ENCODE peak calls at places on chromosomes 4 and X, in seven cellular contexts. One of them, this sample, is unnamed. For H3K4me1, the result is how much of the 10 kb centered on the place peaks cover.

GRCh38 chr4:14719053-14719452 is 283.2 kb upstream of the CPEB2 start:
- DNase-seq in cardiac muscle cell: no peak
- DNase-seq in SK-N-SH: no peak
- DNase-seq in spleen: no peak
- DNase-seq in ovary: no peak
- DNase-seq in upper lobe of right lung: no peak
- DNase-seq in mucosa of descending colon: no peak
- DNase-seq in this sample: no peak

GRCh38 chr4:31461425-31461824 is 741.3 kb downstream of the PCDH7 start:
- DNase-seq in SK-N-SH: no peak
- DNase-seq in spleen: no peak
- DNase-seq in ovary: no peak
- DNase-seq in upper lobe of right lung: no peak
- DNase-seq in cardiac muscle cell: no peak
- DNase-seq in mucosa of descending colon: no peak
- DNase-seq in this sample: no peak

GRCh38 chrX:15607067-15607466 is 6.3 kb upstream of the ACE2 start:
- DNase-seq in mucosa of descending colon: no peak
- DNase-seq in spleen: no peak
- DNase-seq in ovary: no peak
- DNase-seq in upper lobe of right lung: no peak
- DNase-seq in SK-N-SH: no peak
- DNase-seq in cardiac muscle cell: no peak
- DNase-seq in this sample: no peak

GRCh38 chr4:156420557-156420956 is 466.9 kb upstream of the CTSO start:
- DNase-seq in upper lobe of right lung: no peak
- DNase-seq in spleen: no peak
- DNase-seq in ovary: no peak
- DNase-seq in cardiac muscle cell: no peak
- DNase-seq in SK-N-SH: no peak
- DNase-seq in mucosa of descending colon: no peak
- DNase-seq in this sample: no peak

GRCh38 chr4:15659768-15660394 is 4.7 kb upstream of the FBXL5 start:
- DNase-seq in upper lobe of right lung: no peak
- DNase-seq in cardiac muscle cell: no peak
- DNase-seq in ovary: no peak
- DNase-seq in spleen: no peak
- DNase-seq in mucosa of descending colon: no peak
- DNase-seq in SK-N-SH: no peak
- DNase-seq in this sample: no peak

GRCh38 chrX:12065251-12065650 is 73.0 kb upstream of the FRMPD4 start:
- DNase-seq in SK-N-SH: no peak
- DNase-seq in cardiac muscle cell: peak
- DNase-seq in ovary: no peak
- DNase-seq in mucosa of descending colon: no peak
- DNase-seq in upper lobe of right lung: no peak
- DNase-seq in spleen: no peak
- DNase-seq in this sample: no peak

GRCh38 chrX:131828482-131828881 is 194.6 kb upstream of the STK26 start:
- DNase-seq in mucosa of descending colon: no peak
- DNase-seq in spleen: no peak
- DNase-seq in upper lobe of right lung: no peak
- DNase-seq in SK-N-SH: no peak
- DNase-seq in ovary: no peak
- DNase-seq in cardiac muscle cell: peak
- DNase-seq in this sample: no peak

GRCh38 chrX:55057691-55058249 is 17.1 kb upstream of the PAGE2B start:
- DNase-seq in SK-N-SH: peak
- DNase-seq in upper lobe of right lung: no peak
- DNase-seq in spleen: no peak
- DNase-seq in ovary: no peak
- DNase-seq in mucosa of descending colon: no peak
- DNase-seq in cardiac muscle cell: peak
- DNase-seq in this sample: no peak

GRCh38 chr4:40587351-40587750 is 42.3 kb downstream of the RBM47 start:
- DNase-seq in mucosa of descending colon: no peak
- DNase-seq in SK-N-SH: no peak
- DNase-seq in upper lobe of right lung: no peak
- DNase-seq in spleen: no peak
- DNase-seq in cardiac muscle cell: no peak
- DNase-seq in ovary: no peak
- DNase-seq in this sample: no peak

GRCh38 chrX:69365755-69366154 is 138.4 kb upstream of the NALF2 start:
- DNase-seq in upper lobe of right lung: no peak
- DNase-seq in cardiac muscle cell: no peak
- DNase-seq in spleen: no peak
- DNase-seq in SK-N-SH: no peak
- DNase-seq in ovary: no peak
- DNase-seq in mucosa of descending colon: no peak
- DNase-seq in this sample: no peak

GRCh38 chr4:139890810-139891209 is 225.2 kb downstream of the MGST2 start:
- DNase-seq in spleen: no peak
- DNase-seq in mucosa of descending colon: no peak
- DNase-seq in upper lobe of right lung: no peak
- DNase-seq in ovary: no peak
- DNase-seq in SK-N-SH: no peak
- DNase-seq in cardiac muscle cell: no peak
- DNase-seq in this sample: no peak

GRCh38 chr4:175813126-175813715 is 1.2 kb upstream of the GPM6A start:
- DNase-seq in spleen: no peak
- DNase-seq in cardiac muscle cell: no peak
- DNase-seq in upper lobe of right lung: no peak
- DNase-seq in mucosa of descending colon: no peak
- DNase-seq in ovary: no peak
- DNase-seq in SK-N-SH: no peak
- DNase-seq in this sample: no peak

DNA sequence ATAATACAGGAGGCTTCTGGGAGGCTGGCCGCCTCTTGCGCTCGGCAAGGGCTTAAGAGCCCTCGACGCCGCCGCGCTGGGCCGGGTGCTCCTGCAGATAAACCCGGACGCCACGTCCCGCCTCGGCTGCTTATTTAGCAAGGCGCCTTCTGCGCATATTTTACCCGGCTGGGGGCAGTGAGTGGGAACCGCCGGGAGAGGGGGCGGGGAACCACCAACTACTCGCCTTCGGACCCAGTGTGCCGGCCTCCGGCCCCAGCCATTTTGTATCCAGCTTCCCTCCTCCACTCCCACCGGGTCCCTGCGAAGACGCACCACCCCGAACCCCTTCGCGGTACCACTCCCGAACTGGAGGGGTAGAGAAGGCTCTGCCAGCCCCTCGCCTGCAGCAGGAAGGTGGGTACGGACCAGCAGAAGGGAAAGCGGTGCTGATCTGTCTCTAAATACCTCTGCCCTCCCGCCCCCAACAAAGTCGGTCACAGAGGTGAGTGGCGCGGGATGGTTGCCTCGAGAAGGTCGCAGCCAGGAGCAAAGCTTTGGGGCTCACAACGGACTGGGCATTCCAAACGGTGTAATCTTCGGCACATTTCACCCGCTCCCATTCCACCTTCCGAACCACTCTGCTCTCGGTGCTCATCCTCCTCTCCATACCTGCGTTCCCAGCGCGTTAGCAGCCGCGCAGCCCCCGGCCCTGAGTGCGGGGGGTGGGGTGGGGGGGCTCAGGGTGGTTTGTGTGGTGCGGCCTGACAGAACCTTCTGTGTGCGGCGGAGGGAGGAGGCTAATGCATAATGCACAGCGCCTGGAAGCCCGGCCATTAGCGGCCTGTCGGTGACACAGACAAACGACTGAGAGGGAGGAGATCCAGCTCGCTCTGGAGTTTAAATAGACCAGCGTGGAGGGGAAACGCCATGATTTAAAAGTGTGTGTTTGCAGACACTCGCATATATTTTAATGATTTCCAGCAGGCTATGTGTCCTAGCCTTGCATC is 4.9 kb upstream of the BCOR start:
- DNase-seq in mucosa of descending colon: no peak
- DNase-seq in spleen: no peak
- DNase-seq in ovary: no peak
- DNase-seq in upper lobe of right lung: peak
- DNase-seq in SK-N-SH: no peak
- DNase-seq in cardiac muscle cell: peak
- DNase-seq in this sample: no peak
- H3K4me1 ChIP-seq in mucosa of descending colon: under half
- H3K4me1 ChIP-seq in spleen: half or more
- H3K4me1 ChIP-seq in ovary: under half
- H3K4me1 ChIP-seq in upper lobe of right lung: under half
- H3K4me1 ChIP-seq in SK-N-SH: under half
- H3K4me1 ChIP-seq in cardiac muscle cell: half or more
- H3K4me1 ChIP-seq in this sample: under half

DNA sequence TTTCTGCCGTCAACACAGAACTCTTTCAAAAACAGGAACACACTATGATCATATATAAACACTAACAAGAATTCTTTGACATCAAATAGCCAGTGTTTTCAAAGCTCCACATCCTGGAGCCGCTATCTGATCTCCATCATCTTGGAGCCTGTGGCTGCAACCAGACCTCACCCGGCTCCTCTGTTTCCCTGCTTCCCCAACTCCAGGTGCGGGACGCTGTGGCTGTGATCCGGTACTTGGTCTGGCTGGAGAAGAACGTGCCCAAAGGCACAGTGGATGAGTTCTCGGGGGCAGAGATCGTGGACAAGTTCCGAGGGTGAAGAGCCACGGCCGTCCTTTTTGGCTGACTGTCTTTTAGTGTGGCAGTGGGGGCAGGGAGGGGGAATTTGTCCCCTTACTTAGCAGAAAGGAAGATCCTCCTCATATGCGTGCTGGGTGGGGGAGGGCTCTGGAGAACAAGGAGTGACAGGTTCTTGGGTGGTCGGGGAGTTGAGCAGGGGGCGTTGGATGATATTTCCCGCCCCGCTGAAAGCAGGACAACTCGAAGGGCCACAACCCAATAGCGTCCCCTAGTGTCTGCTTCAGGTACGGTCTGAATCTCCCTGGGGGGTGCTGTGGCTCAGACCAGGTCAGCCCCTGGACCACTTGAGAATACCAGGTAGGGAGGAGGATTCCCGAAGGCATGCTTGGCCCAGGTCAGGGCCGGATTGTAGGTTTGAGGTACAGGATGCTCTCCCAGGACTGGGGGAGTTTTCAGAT is 15.7 kb downstream of the XPNPEP2 start:
- DNase-seq in upper lobe of right lung: no peak
- DNase-seq in SK-N-SH: no peak
- DNase-seq in ovary: no peak
- DNase-seq in cardiac muscle cell: no peak
- DNase-seq in mucosa of descending colon: no peak
- DNase-seq in spleen: peak
- DNase-seq in this sample: no peak
- TF ChIP-seq CTCF in upper lobe of right lung: peak
- TF ChIP-seq CTCF in SK-N-SH: peak
- TF ChIP-seq CTCF in ovary: no peak
- TF ChIP-seq CTCF in cardiac muscle cell: peak
- TF ChIP-seq CTCF in mucosa of descending colon: no peak
- TF ChIP-seq CTCF in spleen: no peak
- TF ChIP-seq CTCF in this sample: no peak

GRCh38 chrX:115560211-115560977 is 580 bp upstream of the PLS3 start:
- DNase-seq in SK-N-SH: no peak
- DNase-seq in spleen: no peak
- DNase-seq in mucosa of descending colon: no peak
- DNase-seq in upper lobe of right lung: no peak
- DNase-seq in cardiac muscle cell: no peak
- DNase-seq in ovary: no peak
- DNase-seq in this sample: no peak
- H3K4me3 ChIP-seq in SK-N-SH: peak
- H3K4me3 ChIP-seq in spleen: no peak
- H3K4me3 ChIP-seq in mucosa of descending colon: no peak
- H3K4me3 ChIP-seq in upper lobe of right lung: peak
- H3K4me3 ChIP-seq in cardiac muscle cell: peak
- H3K4me3 ChIP-seq in ovary: peak
- H3K4me3 ChIP-seq in this sample: peak

GRCh38 chr4:112518675-112519074 is 2.7 kb upstream of the NEUROG2 start:
- DNase-seq in ovary: no peak
- DNase-seq in spleen: no peak
- DNase-seq in cardiac muscle cell: no peak
- DNase-seq in SK-N-SH: no peak
- DNase-seq in mucosa of descending colon: no peak
- DNase-seq in upper lobe of right lung: no peak
- DNase-seq in this sample: no peak

GRCh38 chr4:112516401-112517066 is 554 bp upstream of the NEUROG2 start:
- DNase-seq in mucosa of descending colon: no peak
- DNase-seq in ovary: no peak
- DNase-seq in cardiac muscle cell: peak
- DNase-seq in SK-N-SH: peak
- DNase-seq in upper lobe of right lung: no peak
- DNase-seq in spleen: no peak
- DNase-seq in this sample: no peak

GRCh38 chr4:112516076-112516385 is at the start of gene NEUROG2:
- DNase-seq in cardiac muscle cell: no peak
- DNase-seq in mucosa of descending colon: no peak
- DNase-seq in upper lobe of right lung: no peak
- DNase-seq in SK-N-SH: peak
- DNase-seq in spleen: no peak
- DNase-seq in ovary: no peak
- DNase-seq in this sample: no peak

GRCh38 chr4:112517067-112517588 is 1.1 kb upstream of the NEUROG2 start:
- DNase-seq in upper lobe of right lung: no peak
- DNase-seq in cardiac muscle cell: no peak
- DNase-seq in SK-N-SH: peak
- DNase-seq in ovary: no peak
- DNase-seq in spleen: no peak
- DNase-seq in mucosa of descending colon: no peak
- DNase-seq in this sample: peak

GRCh38 chr4:112517911-112518310 is 1.9 kb upstream of the NEUROG2 start:
- DNase-seq in SK-N-SH: no peak
- DNase-seq in spleen: no peak
- DNase-seq in mucosa of descending colon: no peak
- DNase-seq in upper lobe of right lung: no peak
- DNase-seq in cardiac muscle cell: no peak
- DNase-seq in ovary: no peak
- DNase-seq in this sample: no peak
- H3K4me1 ChIP-seq in SK-N-SH: under half
- H3K4me1 ChIP-seq in spleen: half or more
- H3K4me1 ChIP-seq in mucosa of descending colon: under half
- H3K4me1 ChIP-seq in upper lobe of right lung: under half
- H3K4me1 ChIP-seq in cardiac muscle cell: under half
- H3K4me1 ChIP-seq in ovary: under half
- H3K4me1 ChIP-seq in this sample: under half

GRCh38 chr4:76948441-76949292 is 885 bp upstream of the SEPTIN11 start:
- DNase-seq in ovary: peak
- DNase-seq in SK-N-SH: peak
- DNase-seq in upper lobe of right lung: peak
- DNase-seq in mucosa of descending colon: peak
- DNase-seq in spleen: peak
- DNase-seq in cardiac muscle cell: peak
- DNase-seq in this sample: peak
- TF ChIP-seq CTCF in ovary: no peak
- TF ChIP-seq CTCF in SK-N-SH: no peak
- TF ChIP-seq CTCF in upper lobe of right lung: no peak
- TF ChIP-seq CTCF in mucosa of descending colon: no peak
- TF ChIP-seq CTCF in spleen: no peak
- TF ChIP-seq CTCF in cardiac muscle cell: no peak
- TF ChIP-seq CTCF in this sample: no peak

This sample was measured in pancreas.